ENCODE peak calls at places on chromosomes 3 and 15, in seven cellular contexts. One of them, this sample, is unnamed.

GRCh38 chr3:194585880-194586281 is 47.3 kb downstream of the TMEM44 start:
- DNase-seq in progenitor cell of endocrine pancreas: no peak
- DNase-seq in uterus: no peak
- DNase-seq in left lung: no peak
- DNase-seq in cardiac muscle cell: no peak
- DNase-seq in fibroblast of lung: no peak
- DNase-seq in ovary: no peak
- DNase-seq in this sample: no peak

GRCh38 chr3:184353546-184353941 is 7.9 kb downstream of the CLCN2 start:
- DNase-seq in progenitor cell of endocrine pancreas: no peak
- DNase-seq in uterus: no peak
- DNase-seq in left lung: no peak
- DNase-seq in cardiac muscle cell: no peak
- DNase-seq in fibroblast of lung: no peak
- DNase-seq in ovary: no peak
- DNase-seq in this sample: no peak

GRCh38 chr3:73625124-73625665 is 454 bp upstream of the PDZRN3 start:
- DNase-seq in progenitor cell of endocrine pancreas: no peak
- DNase-seq in uterus: peak
- DNase-seq in left lung: no peak
- DNase-seq in cardiac muscle cell: peak
- DNase-seq in fibroblast of lung: peak
- DNase-seq in ovary: peak
- DNase-seq in this sample: peak

GRCh38 chr3:8764528-8764927 is 4.9 kb downstream of the OXTR start:
- DNase-seq in progenitor cell of endocrine pancreas: no peak
- DNase-seq in uterus: no peak
- DNase-seq in left lung: no peak
- DNase-seq in cardiac muscle cell: no peak
- DNase-seq in fibroblast of lung: no peak
- DNase-seq in ovary: no peak
- DNase-seq in this sample: no peak

GRCh38 chr3:115322901-115323300 is 175.8 kb upstream of the ZBTB20 start:
- DNase-seq in progenitor cell of endocrine pancreas: no peak
- DNase-seq in uterus: no peak
- DNase-seq in left lung: no peak
- DNase-seq in cardiac muscle cell: no peak
- DNase-seq in fibroblast of lung: no peak
- DNase-seq in ovary: no peak
- DNase-seq in this sample: no peak

GRCh38 chr3:187719628-187720336 is 17.4 kb upstream of the RTP2 start:
- DNase-seq in progenitor cell of endocrine pancreas: no peak
- DNase-seq in uterus: no peak
- DNase-seq in left lung: no peak
- DNase-seq in cardiac muscle cell: no peak
- DNase-seq in fibroblast of lung: no peak
- DNase-seq in ovary: no peak
- DNase-seq in this sample: no peak

GRCh38 chr3:31013843-31014242 is 119.4 kb upstream of the GADL1 start:
- DNase-seq in progenitor cell of endocrine pancreas: no peak
- DNase-seq in uterus: no peak
- DNase-seq in left lung: no peak
- DNase-seq in cardiac muscle cell: no peak
- DNase-seq in fibroblast of lung: no peak
- DNase-seq in ovary: no peak
- DNase-seq in this sample: no peak

GRCh38 chr3:72891053-72891855 is 3.4 kb downstream of the GXYLT2 start:
- DNase-seq in progenitor cell of endocrine pancreas: no peak
- DNase-seq in uterus: peak
- DNase-seq in left lung: no peak
- DNase-seq in cardiac muscle cell: peak
- DNase-seq in fibroblast of lung: peak
- DNase-seq in ovary: peak
- DNase-seq in this sample: no peak

GRCh38 chr3:13479332-13479581 is 849 bp upstream of the HDAC11 start:
- DNase-seq in progenitor cell of endocrine pancreas: no peak
- DNase-seq in uterus: peak
- DNase-seq in left lung: peak
- DNase-seq in cardiac muscle cell: peak
- DNase-seq in fibroblast of lung: no peak
- DNase-seq in ovary: peak
- DNase-seq in this sample: no peak

GRCh38 chr3:40546811-40547210 is 22.1 kb downstream of the ZNF621 start:
- DNase-seq in progenitor cell of endocrine pancreas: no peak
- DNase-seq in uterus: no peak
- DNase-seq in left lung: no peak
- DNase-seq in cardiac muscle cell: no peak
- DNase-seq in fibroblast of lung: peak
- DNase-seq in ovary: no peak
- DNase-seq in this sample: no peak

GRCh38 chr15:71709808-71710418 is 100.4 kb upstream of the NR2E3 start:
- DNase-seq in progenitor cell of endocrine pancreas: no peak
- DNase-seq in uterus: peak
- DNase-seq in left lung: no peak
- DNase-seq in cardiac muscle cell: no peak
- DNase-seq in fibroblast of lung: no peak
- DNase-seq in ovary: no peak
- DNase-seq in this sample: no peak

GRCh38 chr3:177147790-177148189 is 49.5 kb downstream of the TBL1XR1 start:
- DNase-seq in progenitor cell of endocrine pancreas: no peak
- DNase-seq in uterus: no peak
- DNase-seq in left lung: no peak
- DNase-seq in cardiac muscle cell: no peak
- DNase-seq in fibroblast of lung: no peak
- DNase-seq in ovary: no peak
- DNase-seq in this sample: no peak

GRCh38 chr3:128803307-128803706 is 76.1 kb upstream of the ACAD9 start:
- DNase-seq in progenitor cell of endocrine pancreas: no peak
- DNase-seq in uterus: no peak
- DNase-seq in left lung: no peak
- DNase-seq in cardiac muscle cell: no peak
- DNase-seq in fibroblast of lung: no peak
- DNase-seq in ovary: no peak
- DNase-seq in this sample: no peak
- TF ChIP-seq CTCF in progenitor cell of endocrine pancreas: no peak
- TF ChIP-seq CTCF in uterus: no peak
- TF ChIP-seq CTCF in left lung: no peak
- TF ChIP-seq CTCF in cardiac muscle cell: no peak
- TF ChIP-seq CTCF in fibroblast of lung: no peak
- TF ChIP-seq CTCF in ovary: no peak
- TF ChIP-seq CTCF in this sample: no peak

GRCh38 chr15:66084704-66085103 is 168.8 kb downstream of the MEGF11 start:
- DNase-seq in progenitor cell of endocrine pancreas: no peak
- DNase-seq in uterus: no peak
- DNase-seq in left lung: no peak
- DNase-seq in cardiac muscle cell: no peak
- DNase-seq in fibroblast of lung: no peak
- DNase-seq in ovary: no peak
- DNase-seq in this sample: no peak

GRCh38 chr15:66077320-66077663 is 176.3 kb downstream of the MEGF11 start:
- DNase-seq in progenitor cell of endocrine pancreas: no peak
- DNase-seq in uterus: no peak
- DNase-seq in left lung: no peak
- DNase-seq in cardiac muscle cell: no peak
- DNase-seq in fibroblast of lung: no peak
- DNase-seq in ovary: no peak
- DNase-seq in this sample: no peak

GRCh38 chr15:66078929-66079275 is 174.6 kb downstream of the MEGF11 start:
- DNase-seq in progenitor cell of endocrine pancreas: no peak
- DNase-seq in uterus: no peak
- DNase-seq in left lung: no peak
- DNase-seq in cardiac muscle cell: no peak
- DNase-seq in fibroblast of lung: no peak
- DNase-seq in ovary: no peak
- DNase-seq in this sample: no peak

GRCh38 chr15:66078196-66078928 is 175.2 kb downstream of the MEGF11 start:
- DNase-seq in progenitor cell of endocrine pancreas: no peak
- DNase-seq in uterus: no peak
- DNase-seq in left lung: no peak
- DNase-seq in cardiac muscle cell: peak
- DNase-seq in fibroblast of lung: no peak
- DNase-seq in ovary: no peak
- DNase-seq in this sample: no peak

GRCh38 chr15:66080791-66081475 is 172.6 kb downstream of the MEGF11 start:
- DNase-seq in progenitor cell of endocrine pancreas: peak
- DNase-seq in uterus: peak
- DNase-seq in left lung: no peak
- DNase-seq in cardiac muscle cell: no peak
- DNase-seq in fibroblast of lung: peak
- DNase-seq in ovary: peak
- DNase-seq in this sample: no peak
- TF ChIP-seq CTCF in progenitor cell of endocrine pancreas: peak
- TF ChIP-seq CTCF in uterus: no peak
- TF ChIP-seq CTCF in left lung: no peak
- TF ChIP-seq CTCF in cardiac muscle cell: no peak
- TF ChIP-seq CTCF in fibroblast of lung: no peak
- TF ChIP-seq CTCF in ovary: no peak
- TF ChIP-seq CTCF in this sample: no peak

DNA sequence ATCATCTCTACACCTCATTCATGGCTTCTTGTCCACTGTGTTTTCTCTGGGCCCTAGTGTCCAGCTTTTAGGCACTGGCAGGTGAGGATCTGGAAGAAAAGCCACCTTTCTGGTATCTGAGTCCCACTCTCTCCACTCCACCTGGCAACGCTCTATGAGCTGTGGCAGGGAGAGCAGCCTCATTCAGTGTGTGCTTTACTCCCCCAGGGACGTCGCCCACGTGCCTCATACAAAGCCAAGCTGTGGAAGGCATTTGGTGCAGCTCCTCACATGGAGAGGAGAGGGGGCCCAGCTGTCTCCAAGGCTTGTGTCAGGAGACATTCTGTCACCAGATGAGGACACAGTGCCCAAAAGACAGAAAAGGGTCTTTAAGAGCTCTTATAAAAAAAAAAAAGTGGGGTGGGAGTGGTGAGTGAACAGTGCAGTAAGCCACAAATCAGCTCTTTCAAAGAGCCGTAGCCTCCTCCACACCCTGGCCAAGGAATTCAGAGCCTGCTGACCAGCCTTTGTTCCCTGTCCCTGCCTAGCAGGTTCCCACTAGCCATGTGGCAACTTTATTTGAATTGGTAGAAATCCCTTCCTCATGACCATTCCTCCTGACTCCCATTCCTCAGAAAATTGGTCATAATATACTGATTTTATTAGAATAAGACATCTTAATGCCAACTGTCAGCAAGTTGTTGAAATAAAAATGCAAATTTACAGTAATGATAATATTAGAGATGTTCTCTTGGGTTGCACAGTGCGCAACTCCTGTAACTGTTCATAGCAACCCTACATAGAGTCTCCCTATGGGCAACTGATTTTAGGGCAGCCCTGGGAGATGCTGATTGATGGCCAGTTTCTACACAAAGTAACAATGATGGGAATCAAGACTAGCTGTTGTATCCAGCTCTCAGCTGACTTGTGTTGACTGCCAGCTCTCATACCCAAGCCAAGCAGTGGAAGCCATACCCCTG is 29.5 kb downstream of the GALNT15 start:
- DNase-seq in progenitor cell of endocrine pancreas: no peak
- DNase-seq in uterus: no peak
- DNase-seq in left lung: no peak
- DNase-seq in cardiac muscle cell: no peak
- DNase-seq in fibroblast of lung: no peak
- DNase-seq in ovary: no peak
- DNase-seq in this sample: no peak
- TF ChIP-seq CTCF in progenitor cell of endocrine pancreas: no peak
- TF ChIP-seq CTCF in uterus: no peak
- TF ChIP-seq CTCF in left lung: no peak
- TF ChIP-seq CTCF in cardiac muscle cell: no peak
- TF ChIP-seq CTCF in fibroblast of lung: no peak
- TF ChIP-seq CTCF in ovary: no peak
- TF ChIP-seq CTCF in this sample: no peak

GRCh38 chr3:47421741-47422649 is 41.2 kb downstream of the PTPN23 start:
- DNase-seq in progenitor cell of endocrine pancreas: no peak
- DNase-seq in uterus: no peak
- DNase-seq in left lung: no peak
- DNase-seq in cardiac muscle cell: no peak
- DNase-seq in fibroblast of lung: peak
- DNase-seq in ovary: peak
- DNase-seq in this sample: no peak
- TF ChIP-seq CTCF in progenitor cell of endocrine pancreas: peak
- TF ChIP-seq CTCF in uterus: no peak
- TF ChIP-seq CTCF in left lung: no peak
- TF ChIP-seq CTCF in cardiac muscle cell: peak
- TF ChIP-seq CTCF in fibroblast of lung: peak
- TF ChIP-seq CTCF in ovary: no peak
- TF ChIP-seq CTCF in this sample: no peak

DNA sequence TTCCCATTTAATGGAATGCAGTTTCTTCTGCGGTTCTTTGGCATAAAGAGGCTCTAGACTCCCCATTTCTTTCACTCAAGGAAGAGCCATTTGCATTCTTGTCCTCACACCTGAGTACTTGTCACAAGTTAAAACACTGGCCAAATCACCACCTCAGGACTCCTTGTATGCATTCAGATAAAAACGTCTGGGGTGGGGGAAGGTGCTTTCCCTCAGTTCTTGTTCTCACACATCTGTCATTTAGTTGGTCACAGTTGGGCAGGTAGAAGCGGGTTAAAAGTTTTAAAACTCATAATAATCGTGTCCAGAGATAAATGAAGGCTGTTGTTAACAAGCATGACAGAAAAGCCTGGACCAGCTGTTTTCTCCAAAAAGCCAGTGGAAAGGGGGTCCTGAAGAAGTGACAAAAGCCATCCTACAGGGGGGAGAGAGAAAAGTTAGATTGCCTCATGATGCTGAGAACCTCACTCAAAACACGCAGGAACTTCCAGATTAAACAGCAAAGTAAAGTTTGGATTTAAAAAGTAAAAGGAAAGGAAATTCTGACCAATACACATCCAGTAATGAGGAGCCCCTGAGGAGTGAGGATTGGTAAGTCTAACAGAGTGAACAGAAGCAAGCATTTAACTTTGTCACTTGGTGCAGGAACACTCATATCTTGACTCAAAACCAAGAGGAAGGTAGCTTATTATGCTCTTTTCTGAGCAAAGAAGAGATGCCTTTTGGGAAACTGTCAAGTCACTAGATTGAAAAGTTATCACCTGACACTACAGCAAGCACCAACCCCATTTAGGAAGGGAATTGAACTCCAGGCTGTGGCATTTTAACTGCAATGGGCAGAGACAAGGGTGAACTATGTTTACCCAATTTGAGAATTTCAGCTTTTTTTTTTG is 2.8 kb downstream of the BCL2L10 start:
- DNase-seq in progenitor cell of endocrine pancreas: no peak
- DNase-seq in uterus: no peak
- DNase-seq in left lung: no peak
- DNase-seq in cardiac muscle cell: no peak
- DNase-seq in fibroblast of lung: no peak
- DNase-seq in ovary: no peak
- DNase-seq in this sample: no peak
- TF ChIP-seq CTCF in progenitor cell of endocrine pancreas: no peak
- TF ChIP-seq CTCF in uterus: no peak
- TF ChIP-seq CTCF in left lung: no peak
- TF ChIP-seq CTCF in cardiac muscle cell: no peak
- TF ChIP-seq CTCF in fibroblast of lung: no peak
- TF ChIP-seq CTCF in ovary: no peak
- TF ChIP-seq CTCF in this sample: no peak

DNA sequence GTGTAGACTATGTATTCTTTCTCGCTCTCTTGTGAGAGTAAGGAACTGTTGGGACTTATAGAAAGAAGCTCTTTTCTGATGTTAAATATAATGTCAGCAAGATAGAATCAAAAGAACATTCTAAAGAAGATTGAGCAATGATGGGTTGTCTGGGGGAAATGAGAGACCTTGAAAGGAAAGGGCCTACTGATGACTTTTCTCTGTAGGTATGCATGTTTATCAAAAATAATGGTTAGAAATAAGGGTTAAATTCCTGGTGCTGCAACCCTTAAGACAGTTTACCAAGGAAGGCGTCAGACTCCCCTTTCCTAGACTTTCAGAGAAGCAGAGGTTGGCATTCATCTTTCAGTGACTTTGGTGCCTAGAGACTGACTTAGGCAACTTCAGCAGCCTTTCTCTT is 69.8 kb downstream of the GHSR start:
- DNase-seq in progenitor cell of endocrine pancreas: no peak
- DNase-seq in uterus: no peak
- DNase-seq in left lung: no peak
- DNase-seq in cardiac muscle cell: no peak
- DNase-seq in fibroblast of lung: no peak
- DNase-seq in ovary: no peak
- DNase-seq in this sample: no peak
- TF ChIP-seq CTCF in progenitor cell of endocrine pancreas: no peak
- TF ChIP-seq CTCF in uterus: no peak
- TF ChIP-seq CTCF in left lung: no peak
- TF ChIP-seq CTCF in cardiac muscle cell: no peak
- TF ChIP-seq CTCF in fibroblast of lung: no peak
- TF ChIP-seq CTCF in ovary: no peak
- TF ChIP-seq CTCF in this sample: no peak

This sample was measured in mesothelial cell of epicardium.